ENCODE peak calls at places on chromosome 12, in seven cellular contexts. One of them, this sample, is unnamed.

GRCh38 chr12:100404769-100405407 is 48.0 kb downstream of the SLC17A8 start:
- DNase-seq in LoVo: no peak
- DNase-seq in NCI-H1092: no peak
- DNase-seq in NCI-H2029 treated with DMSO at 0.1 percent for 48 hours: peak
- DNase-seq in NCI-H345: peak
- DNase-seq in activated CD4-positive, alpha-beta T cell treated with anti-CD3 and anti-CD28 coated beads, Interleukin-2, amount 50 U/mL, for 1 hour: peak
- DNase-seq in left colon: no peak
- DNase-seq in this sample: peak

GRCh38 chr12:26121841-26122680 is 2.8 kb downstream of the BHLHE41 start:
- DNase-seq in LoVo: no peak
- DNase-seq in NCI-H1092: no peak
- DNase-seq in NCI-H2029 treated with DMSO at 0.1 percent for 48 hours: no peak
- DNase-seq in NCI-H345: no peak
- DNase-seq in activated CD4-positive, alpha-beta T cell treated with anti-CD3 and anti-CD28 coated beads, Interleukin-2, amount 50 U/mL, for 1 hour: peak
- DNase-seq in left colon: no peak
- DNase-seq in this sample: peak

GRCh38 chr12:64582862-64583261 is 27.4 kb upstream of the RASSF3 start:
- DNase-seq in LoVo: no peak
- DNase-seq in NCI-H1092: no peak
- DNase-seq in NCI-H2029 treated with DMSO at 0.1 percent for 48 hours: no peak
- DNase-seq in NCI-H345: no peak
- DNase-seq in activated CD4-positive, alpha-beta T cell treated with anti-CD3 and anti-CD28 coated beads, Interleukin-2, amount 50 U/mL, for 1 hour: no peak
- DNase-seq in left colon: no peak
- DNase-seq in this sample: no peak

GRCh38 chr12:116125084-116125483 is 152.4 kb downstream of the MED13L start:
- DNase-seq in LoVo: no peak
- DNase-seq in NCI-H1092: no peak
- DNase-seq in NCI-H2029 treated with DMSO at 0.1 percent for 48 hours: no peak
- DNase-seq in NCI-H345: no peak
- DNase-seq in activated CD4-positive, alpha-beta T cell treated with anti-CD3 and anti-CD28 coated beads, Interleukin-2, amount 50 U/mL, for 1 hour: no peak
- DNase-seq in left colon: no peak
- DNase-seq in this sample: no peak

GRCh38 chr12:57477710-57478681 is 1.7 kb downstream of the ARHGAP9 start:
- DNase-seq in LoVo: no peak
- DNase-seq in NCI-H1092: no peak
- DNase-seq in NCI-H2029 treated with DMSO at 0.1 percent for 48 hours: no peak
- DNase-seq in NCI-H345: no peak
- DNase-seq in activated CD4-positive, alpha-beta T cell treated with anti-CD3 and anti-CD28 coated beads, Interleukin-2, amount 50 U/mL, for 1 hour: peak
- DNase-seq in left colon: no peak
- DNase-seq in this sample: no peak

GRCh38 chr12:72098622-72099021 is 160.0 kb downstream of the TPH2 start:
- DNase-seq in LoVo: no peak
- DNase-seq in NCI-H1092: no peak
- DNase-seq in NCI-H2029 treated with DMSO at 0.1 percent for 48 hours: no peak
- DNase-seq in NCI-H345: no peak
- DNase-seq in activated CD4-positive, alpha-beta T cell treated with anti-CD3 and anti-CD28 coated beads, Interleukin-2, amount 50 U/mL, for 1 hour: no peak
- DNase-seq in left colon: no peak
- DNase-seq in this sample: no peak

GRCh38 chr12:111359231-111359913 is 9.5 kb downstream of the PHETA1 start:
- DNase-seq in LoVo: no peak
- DNase-seq in NCI-H1092: no peak
- DNase-seq in NCI-H2029 treated with DMSO at 0.1 percent for 48 hours: no peak
- DNase-seq in NCI-H345: no peak
- DNase-seq in activated CD4-positive, alpha-beta T cell treated with anti-CD3 and anti-CD28 coated beads, Interleukin-2, amount 50 U/mL, for 1 hour: no peak
- DNase-seq in left colon: no peak
- DNase-seq in this sample: no peak

GRCh38 chr12:1873531-1874149 is 44.8 kb downstream of the CACNA2D4 start:
- DNase-seq in LoVo: no peak
- DNase-seq in NCI-H1092: no peak
- DNase-seq in NCI-H2029 treated with DMSO at 0.1 percent for 48 hours: no peak
- DNase-seq in NCI-H345: no peak
- DNase-seq in activated CD4-positive, alpha-beta T cell treated with anti-CD3 and anti-CD28 coated beads, Interleukin-2, amount 50 U/mL, for 1 hour: no peak
- DNase-seq in left colon: no peak
- DNase-seq in this sample: peak

GRCh38 chr12:76028649-76029277 is 2.8 kb downstream of the PHLDA1 start:
- DNase-seq in LoVo: no peak
- DNase-seq in NCI-H1092: no peak
- DNase-seq in NCI-H2029 treated with DMSO at 0.1 percent for 48 hours: no peak
- DNase-seq in NCI-H345: no peak
- DNase-seq in activated CD4-positive, alpha-beta T cell treated with anti-CD3 and anti-CD28 coated beads, Interleukin-2, amount 50 U/mL, for 1 hour: no peak
- DNase-seq in left colon: no peak
- DNase-seq in this sample: no peak

GRCh38 chr12:65670775-65671174 is 153.5 kb upstream of the HMGA2 start:
- DNase-seq in LoVo: no peak
- DNase-seq in NCI-H1092: no peak
- DNase-seq in NCI-H2029 treated with DMSO at 0.1 percent for 48 hours: no peak
- DNase-seq in NCI-H345: no peak
- DNase-seq in activated CD4-positive, alpha-beta T cell treated with anti-CD3 and anti-CD28 coated beads, Interleukin-2, amount 50 U/mL, for 1 hour: no peak
- DNase-seq in left colon: no peak
- DNase-seq in this sample: no peak

GRCh38 chr12:58529114-58529665 is 391.1 kb downstream of the LRIG3 start:
- DNase-seq in LoVo: no peak
- DNase-seq in NCI-H1092: no peak
- DNase-seq in NCI-H2029 treated with DMSO at 0.1 percent for 48 hours: peak
- DNase-seq in NCI-H345: peak
- DNase-seq in activated CD4-positive, alpha-beta T cell treated with anti-CD3 and anti-CD28 coated beads, Interleukin-2, amount 50 U/mL, for 1 hour: no peak
- DNase-seq in left colon: no peak
- DNase-seq in this sample: no peak

GRCh38 chr12:49094104-49094948 is at the start of gene DHH:
- DNase-seq in LoVo: no peak
- DNase-seq in NCI-H1092: peak
- DNase-seq in NCI-H2029 treated with DMSO at 0.1 percent for 48 hours: no peak
- DNase-seq in NCI-H345: no peak
- DNase-seq in activated CD4-positive, alpha-beta T cell treated with anti-CD3 and anti-CD28 coated beads, Interleukin-2, amount 50 U/mL, for 1 hour: no peak
- DNase-seq in left colon: no peak
- DNase-seq in this sample: peak

GRCh38 chr12:100346660-100347059 is 10.2 kb upstream of the SLC17A8 start:
- DNase-seq in LoVo: no peak
- DNase-seq in NCI-H1092: no peak
- DNase-seq in NCI-H2029 treated with DMSO at 0.1 percent for 48 hours: peak
- DNase-seq in NCI-H345: peak
- DNase-seq in activated CD4-positive, alpha-beta T cell treated with anti-CD3 and anti-CD28 coated beads, Interleukin-2, amount 50 U/mL, for 1 hour: no peak
- DNase-seq in left colon: no peak
- DNase-seq in this sample: no peak

GRCh38 chr12:108962256-108962655 is 58.6 kb downstream of the SVOP start:
- DNase-seq in LoVo: no peak
- DNase-seq in NCI-H1092: no peak
- DNase-seq in NCI-H2029 treated with DMSO at 0.1 percent for 48 hours: no peak
- DNase-seq in NCI-H345: no peak
- DNase-seq in activated CD4-positive, alpha-beta T cell treated with anti-CD3 and anti-CD28 coated beads, Interleukin-2, amount 50 U/mL, for 1 hour: no peak
- DNase-seq in left colon: no peak
- DNase-seq in this sample: no peak

GRCh38 chr12:109681986-109682707 is 31.5 kb upstream of the FAM222A start:
- DNase-seq in LoVo: no peak
- DNase-seq in NCI-H1092: no peak
- DNase-seq in NCI-H2029 treated with DMSO at 0.1 percent for 48 hours: no peak
- DNase-seq in NCI-H345: no peak
- DNase-seq in activated CD4-positive, alpha-beta T cell treated with anti-CD3 and anti-CD28 coated beads, Interleukin-2, amount 50 U/mL, for 1 hour: no peak
- DNase-seq in left colon: no peak
- DNase-seq in this sample: no peak

This sample was measured in hepatocyte.